ENCODE peak calls at places on chromosomes 12 and 14, in seven cellular contexts. Q, J, O, H, K, Z and I are unnamed samples.

GRCh38 chr12:29429999-29430698 is 49.2 kb upstream of the ERGIC2 start:
- DNase-seq in Q (no peak), J (no peak), O (no peak), H (no peak), K (no peak), Z (no peak), I (no peak)

GRCh38 chr14:61177279-61178225 is 103.6 kb downstream of the TMEM30B start:
- DNase-seq in Q (no peak), J (peak), O (no peak), H (no peak), K (no peak), Z (no peak), I (no peak)

GRCh38 chr12:65517656-65518210 is 239.2 kb downstream of the MSRB3 start:
- DNase-seq in Q (no peak), J (no peak), O (no peak), H (no peak), K (no peak), Z (no peak), I (no peak)

GRCh38 chr12:32483499-32483898 is 84.1 kb downstream of the FGD4 start:
- DNase-seq in Q (no peak), J (no peak), O (no peak), H (no peak), K (no peak), Z (no peak), I (no peak)

GRCh38 chr12:80490329-80490728 is 46.3 kb downstream of the PTPRQ start:
- DNase-seq in Q (no peak), J (peak), O (no peak), H (no peak), K (no peak), Z (no peak), I (no peak)

GRCh38 chr14:54420478-54421116 is 20.6 kb downstream of the CNIH1 start:
- DNase-seq in Q (peak), J (peak), O (no peak), H (peak), K (peak), Z (no peak), I (no peak)

GRCh38 chr12:124510301-124510970 is 57.0 kb downstream of the NCOR2 start:
- DNase-seq in Q (no peak), J (no peak), O (no peak), H (peak), K (no peak), Z (no peak), I (peak)

GRCh38 chr12:95918194-95918993 is 24.0 kb downstream of the CCDC38 start:
- DNase-seq in Q (peak), J (peak), O (no peak), H (peak), K (peak), Z (no peak), I (peak)

GRCh38 chr12:13210543-13211190 is 14.1 kb downstream of the EMP1 start:
- DNase-seq in Q (no peak), J (no peak), O (no peak), H (no peak), K (no peak), Z (no peak), I (no peak)

DNA sequence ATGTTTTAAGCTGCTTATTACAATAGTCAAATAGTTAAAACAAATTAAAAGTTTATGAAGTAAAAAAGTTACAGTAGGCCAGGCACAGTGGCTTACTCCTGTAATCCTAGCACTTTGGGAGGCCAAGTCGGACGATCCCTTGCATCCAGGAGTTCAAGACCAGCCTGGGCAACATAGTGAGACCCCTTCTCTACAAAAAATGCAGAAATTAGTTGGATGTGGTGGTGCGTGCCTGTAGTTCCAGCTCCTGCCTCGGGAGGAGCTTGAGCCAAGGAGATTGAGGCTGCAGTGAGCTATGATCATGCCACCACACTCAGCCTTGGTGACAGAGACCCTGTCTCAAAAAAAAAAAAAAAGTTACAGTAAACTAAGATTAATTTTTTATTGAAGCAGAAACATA is 142.6 kb downstream of the MIPOL1 start:
- DNase-seq in Q (no peak), J (no peak), O (no peak), H (no peak), K (no peak), Z (no peak), I (no peak)
- TF ChIP-seq CTCF in Q (peak), J (no peak), O (no peak), H (no peak), K (no peak), Z (no peak), I (no peak)

GRCh38 chr12:88393017-88393767 is 187.1 kb downstream of the KITLG start:
- DNase-seq in Q (peak), J (peak), O (no peak), H (no peak), K (peak), Z (no peak), I (peak)
- TF ChIP-seq CTCF in Q (peak), J (peak), O (no peak), H (no peak), K (peak), Z (peak), I (peak)

GRCh38 chr12:57735952-57736742 is 2.4 kb downstream of the AGAP2 start:
- DNase-seq in Q (peak), J (peak), O (peak), H (no peak), K (peak), Z (no peak), I (no peak)
- TF ChIP-seq CTCF in Q (peak), J (peak), O (no peak), H (no peak), K (peak), Z (peak), I (no peak)

GRCh38 chr14:91484186-91484585 is 25.9 kb downstream of the PPP4R3A start:
- DNase-seq in Q (no peak), J (no peak), O (no peak), H (no peak), K (no peak), Z (no peak), I (peak)
- TF ChIP-seq CTCF in Q (peak), J (no peak), O (no peak), H (no peak), K (peak), Z (peak), I (peak)

GRCh38 chr12:123269395-123269892 is 2.2 kb downstream of the CDK2AP1 start:
- DNase-seq in Q (peak), J (peak), O (peak), H (peak), K (peak), Z (no peak), I (peak)
- TF ChIP-seq CTCF in Q (no peak), J (no peak), O (no peak), H (no peak), K (no peak), Z (no peak), I (no peak)

GRCh38 chr12:62848418-62848817 is 86.5 kb downstream of the PPM1H start:
- DNase-seq in Q (peak), J (peak), O (no peak), H (no peak), K (peak), Z (peak), I (peak)
- TF ChIP-seq CTCF in Q (no peak), J (no peak), O (no peak), H (no peak), K (no peak), Z (no peak), I (no peak)

DNA sequence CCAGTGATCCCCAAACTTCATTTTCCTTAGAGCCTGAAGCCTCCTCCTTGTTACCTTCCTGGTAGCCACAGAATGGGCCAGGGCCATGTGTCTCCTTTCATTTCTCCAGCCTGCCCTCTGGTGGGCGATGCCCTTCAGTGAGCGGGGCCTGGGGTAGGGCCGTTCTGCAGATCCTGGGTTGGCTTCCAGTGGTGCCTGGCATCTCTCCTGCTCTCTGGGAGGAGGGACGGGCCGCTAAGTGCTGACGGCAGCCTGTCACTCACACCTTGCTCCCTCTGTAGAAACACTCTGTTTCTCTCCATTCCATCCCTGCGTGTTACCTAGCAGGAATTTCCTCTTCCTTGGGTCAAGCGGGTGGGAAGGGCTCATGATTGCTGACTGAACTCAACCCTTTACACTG is 232.1 kb downstream of the CACNA1C start:
- DNase-seq in Q (peak), J (peak), O (peak), H (peak), K (peak), Z (no peak), I (peak)
- TF ChIP-seq CTCF in Q (peak), J (peak), O (peak), H (peak), K (peak), Z (peak), I (peak)

GRCh38 chr12:78088391-78088832 is 257.7 kb downstream of the NAV3 start:
- DNase-seq in Q (peak), J (no peak), O (no peak), H (no peak), K (peak), Z (no peak), I (no peak)

GRCh38 chr12:78087363-78087675 is 256.6 kb downstream of the NAV3 start:
- DNase-seq in Q (no peak), J (peak), O (no peak), H (no peak), K (peak), Z (no peak), I (no peak)

GRCh38 chr12:78081590-78082314 is 251.1 kb downstream of the NAV3 start:
- DNase-seq in Q (no peak), J (no peak), O (no peak), H (no peak), K (no peak), Z (no peak), I (peak)

GRCh38 chr12:78085562-78086182 is 255.0 kb downstream of the NAV3 start:
- DNase-seq in Q (peak), J (peak), O (no peak), H (no peak), K (peak), Z (no peak), I (no peak)

DNA sequence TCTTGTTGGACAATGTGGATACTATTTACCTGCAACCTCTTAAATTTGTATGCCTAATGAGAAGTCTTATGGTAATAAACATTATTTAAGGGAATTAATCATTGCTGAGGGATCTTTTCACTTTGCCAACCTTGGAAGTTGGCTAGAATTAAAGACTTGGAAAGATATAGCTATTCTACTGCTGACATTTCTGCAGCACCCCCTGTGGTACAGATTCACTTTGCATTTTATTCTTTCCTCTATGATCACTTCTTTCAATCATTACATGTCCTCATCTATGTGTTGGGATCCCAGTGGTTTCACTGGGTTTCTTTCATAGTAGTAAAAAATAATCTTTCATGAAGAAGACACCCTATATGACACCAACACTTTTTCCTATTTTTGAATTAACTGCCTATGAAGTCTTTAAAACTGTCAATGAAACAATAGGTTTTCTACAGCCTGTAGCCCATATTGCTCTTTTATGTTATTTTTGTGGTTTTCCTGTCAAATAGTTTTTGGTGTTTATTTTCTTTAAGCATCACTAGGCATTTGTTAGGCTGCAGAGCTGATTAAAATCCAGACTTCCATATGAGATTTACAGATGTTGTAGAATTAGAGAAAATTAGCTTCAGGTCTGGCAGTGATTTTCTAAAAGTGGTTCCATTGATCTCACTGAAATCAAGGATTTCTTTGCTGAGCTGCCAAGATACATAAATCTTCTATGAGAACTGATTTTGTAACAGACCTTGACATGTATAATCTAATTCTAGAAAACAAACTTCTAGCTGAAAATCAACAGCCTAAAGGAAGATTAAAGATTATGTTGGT is 256.1 kb downstream of the NAV3 start:
- DNase-seq in Q (no peak), J (no peak), O (no peak), H (no peak), K (no peak), Z (no peak), I (no peak)
- TF ChIP-seq CTCF in Q (peak), J (peak), O (no peak), H (no peak), K (peak), Z (peak), I (no peak)

GRCh38 chr12:82952946-82953345 is 266.2 kb downstream of the TMTC2 start:
- DNase-seq in Q (no peak), J (no peak), O (no peak), H (no peak), K (no peak), Z (no peak), I (peak)
- TF ChIP-seq CTCF in Q (no peak), J (no peak), O (no peak), H (no peak), K (no peak), Z (no peak), I (no peak)